ENCODE peak calls at places on chromosomes 16 and 17, in four cellular contexts. T is AG04449, B is breast epithelium, Q is Daoy. U is an unnamed sample.
A peak's percentile ranks its signal among the peaks of the same experiment; 100 is the strongest.

GRCh38 chr16:77353587-77354263 is 81.1 kb downstream of the ADAMTS18 start:
- DNase-seq in Q (no peak), T (no peak), B (no peak), U (no peak)

GRCh38 chr16:49281843-49282642 is 405 bp upstream of the CBLN1 start:
- DNase-seq in Q (peak; percentile 64), B (peak; percentile 80), T (no peak), U (peak; percentile 93)

GRCh38 chr16:56891685-56892084 is 26.7 kb downstream of the SLC12A3 start:
- DNase-seq in Q (no peak), T (no peak), B (no peak), U (no peak)

GRCh38 chr16:1080801-1081733 is 8.5 kb downstream of the SSTR5 start:
- DNase-seq in T (no peak), Q (no peak), B (no peak), U (no peak)

GRCh38 chr17:7807206-7807605 is 26.8 kb upstream of the KDM6B start:
- DNase-seq in B (no peak), Q (no peak), T (no peak), U (no peak)

GRCh38 chr16:68355447-68356248 is 44.8 kb downstream of the PRMT7 start:
- DNase-seq in B (no peak), T (no peak), Q (no peak), U (no peak)

GRCh38 chr16:50313596-50314483 is 47.5 kb downstream of the ADCY7 start:
- DNase-seq in B (no peak), T (no peak), Q (no peak), U (peak; percentile 84)

GRCh38 chr17:76869209-76869877 is 1.1 kb downstream of the MGAT5B start:
- DNase-seq in B (no peak), Q (no peak), T (no peak), U (no peak)

GRCh38 chr16:62225675-62226074 is 189.4 kb upstream of the CDH8 start:
- DNase-seq in Q (peak; percentile 2), T (no peak), B (peak; percentile 55), U (peak; percentile 63)

GRCh38 chr17:973053-973452 is 6.5 kb downstream of the NXN start:
- DNase-seq in Q (no peak), T (no peak), B (no peak), U (no peak)

GRCh38 chr17:29723283-29724047 is 100.8 kb upstream of the CORO6 start:
- DNase-seq in T (no peak), B (no peak), Q (no peak), U (no peak)

GRCh38 chr17:81808778-81809555 is 5.0 kb downstream of the GCGR start:
- DNase-seq in T (no peak), Q (peak; percentile 41), B (no peak), U (no peak)

GRCh38 chr16:55494994-55495421 is 13.9 kb upstream of the LPCAT2 start:
- DNase-seq in Q (peak; percentile 77), B (no peak), T (peak; percentile 98), U (no peak)

GRCh38 chr17:75824591-75825518 is 19.3 kb downstream of the UNC13D start:
- DNase-seq in Q (no peak), T (no peak), B (no peak), U (peak; percentile 11)

GRCh38 chr17:79192503-79193500 is 118.2 kb downstream of the ENGASE start:
- DNase-seq in Q (peak; percentile 64), B (no peak), T (no peak), U (no peak)

GRCh38 chr17:6523330-6523729 is 33.0 kb downstream of the PITPNM3 start:
- DNase-seq in T (no peak), B (no peak), Q (peak; percentile 70), U (no peak)

GRCh38 chr17:75404739-75405364 is 626 bp downstream of the GRB2 start:
- DNase-seq in T (no peak), B (peak; percentile 55), Q (peak; percentile 53), U (peak; percentile 68)

GRCh38 chr17:3539881-3540540 is 17.6 kb downstream of the TRPV3 start:
- DNase-seq in B (no peak), T (no peak), Q (no peak), U (no peak)

GRCh38 chr17:3739422-3740124 is 15.9 kb downstream of the HASPIN start:
- DNase-seq in T (no peak), Q (no peak), B (no peak), U (no peak)

GRCh38 chr17:64599187-64599676 is 62.9 kb downstream of the SMURF2 start:
- DNase-seq in Q (no peak), T (no peak), B (no peak), U (no peak)

GRCh38 chr16:88781140-88782077 is 3.6 kb downstream of the PIEZO1 start:
- DNase-seq in T (no peak), B (no peak), Q (no peak), U (no peak)

GRCh38 chr17:82838386-82839063 is 1.3 kb downstream of the ZNF750 start:
- DNase-seq in T (no peak), B (no peak), Q (no peak), U (peak; percentile 72)

GRCh38 chr17:6712058-6712853 is 913 bp downstream of the SLC13A5 start:
- DNase-seq in B (peak; percentile 63), T (no peak), Q (peak; percentile 38), U (no peak)

U was measured in heart left ventricle.